ENCODE peak calls at places on chromosomes 3 and 15, in nine cellular contexts. E, A, X, U, P, V, S, C and N are unnamed samples.

GRCh38 chr3:19866751-19867347 is 67.2 kb downstream of the EFHB start:
- DNase-seq in S (peak), C (peak), U (peak), E (peak), V (peak), P (peak), A (no peak), X (peak), N (peak)

GRCh38 chr3:170397579-170398177 is 21.0 kb upstream of the CLDN11 start:
- DNase-seq in C (no peak), S (no peak), U (no peak), X (no peak), A (no peak), V (no peak), P (no peak), E (no peak), N (no peak)

GRCh38 chr3:184565421-184566211 is 4.0 kb downstream of the EPHB3 start:
- DNase-seq in P (no peak), E (no peak), C (peak), V (no peak), U (no peak), S (peak), A (no peak), X (peak), N (peak)

GRCh38 chr3:88189361-88189810 is 39.6 kb downstream of the C3orf38 start:
- DNase-seq in S (no peak), X (no peak), A (no peak), P (no peak), C (no peak), U (no peak), V (no peak), E (no peak), N (peak)

GRCh38 chr15:43808960-43809678 is 8.7 kb downstream of the HYPK start:
- DNase-seq in A (no peak), U (peak), E (no peak), V (peak), P (no peak), S (no peak), C (no peak), X (no peak), N (no peak)

GRCh38 chr15:83612226-83612625 is 41.7 kb upstream of the ADAMTSL3 start:
- DNase-seq in S (no peak), E (no peak), V (no peak), C (no peak), U (no peak), P (no peak), X (no peak), A (no peak), N (no peak)

GRCh38 chr3:12808587-12808986 is 12.1 kb downstream of the CAND2 start:
- DNase-seq in E (no peak), C (no peak), S (no peak), V (no peak), A (no peak), X (no peak), U (no peak), P (no peak), N (no peak)

GRCh38 chr3:195241592-195242355 is 29.2 kb downstream of the XXYLT1 start:
- DNase-seq in S (no peak), C (no peak), E (no peak), P (no peak), X (no peak), V (no peak), A (peak), U (no peak), N (no peak)

GRCh38 chr3:98730338-98730737 is 32.8 kb upstream of the ST3GAL6 start:
- DNase-seq in P (no peak), C (no peak), E (no peak), V (no peak), S (no peak), X (no peak), A (no peak), U (no peak), N (no peak)

GRCh38 chr3:71051893-71052687 is 531.4 kb downstream of the FOXP1 start:
- DNase-seq in E (no peak), P (no peak), C (no peak), U (no peak), A (no peak), V (no peak), S (no peak), X (no peak), N (no peak)

GRCh38 chr15:94026458-94026967 is 204.8 kb upstream of the MCTP2 start:
- DNase-seq in C (no peak), V (no peak), U (no peak), P (no peak), X (no peak), A (no peak), S (no peak), E (no peak), N (no peak)

GRCh38 chr3:191356586-191357439 is 26.5 kb upstream of the UTS2B start:
- DNase-seq in A (peak), S (peak), P (no peak), U (no peak), V (no peak), X (no peak), E (no peak), C (no peak), N (no peak)

GRCh38 chr3:43995929-43996378 is 245.7 kb upstream of the TOPAZ1 start:
- DNase-seq in S (no peak), U (peak), A (no peak), V (peak), X (no peak), E (no peak), C (no peak), P (no peak), N (no peak)

GRCh38 chr15:64911317-64912186 is at the start of gene ANKDD1A:
- DNase-seq in C (peak), P (peak), X (peak), V (peak), U (peak), S (peak), A (peak), E (peak), N (no peak)

GRCh38 chr3:194274424-194275085 is 76.6 kb downstream of the CPN2 start:
- DNase-seq in X (no peak), C (no peak), P (no peak), S (no peak), E (no peak), A (peak), V (no peak), U (no peak), N (no peak)

GRCh38 chr3:105899528-105899927 is 30.7 kb upstream of the CBLB start:
- DNase-seq in E (no peak), P (no peak), A (no peak), V (no peak), X (no peak), S (no peak), C (no peak), U (no peak), N (no peak)